ENCODE peak calls at places on chromosomes 2 and 18, in five cellular contexts. V is left ventricle myocardium superior, T is SK-N-DZ, Z is AG04450, K is anterior cingulate cortex. S is an unnamed sample.
A peak's percentile ranks its signal among the peaks of the same experiment; 100 is the strongest.

GRCh38 chr2:37780097-37780676 is 108.7 kb upstream of the CDC42EP3 start:
- DNase-seq in T (no peak), K (no peak), V (no peak), Z (no peak), S (no peak)

GRCh38 chr2:120546077-120546864 is 189.4 kb upstream of the GLI2 start:
- DNase-seq in Z (peak; percentile 86), K (no peak), V (peak; percentile 71), T (peak; percentile 3), S (peak; percentile 63)

GRCh38 chr2:161782615-161783014 is 158.4 kb downstream of the SLC4A10 start:
- DNase-seq in T (no peak), Z (no peak), K (no peak), V (no peak), S (no peak)

GRCh38 chr2:85445316-85446295 is 27.1 kb downstream of the SH2D6 start:
- DNase-seq in K (peak; percentile 16), T (peak; percentile 61), Z (peak; percentile 50), V (peak; percentile 68), S (peak; percentile 54)

GRCh38 chr18:51821610-51822009 is 518.4 kb upstream of the DCC start:
- DNase-seq in K (no peak), T (no peak), V (no peak), Z (no peak), S (no peak)

GRCh38 chr2:8421658-8422499 is 260.0 kb upstream of the ID2 start:
- DNase-seq in Z (no peak), K (no peak), T (no peak), V (no peak), S (no peak)

GRCh38 chr2:227134591-227134990 is 29.4 kb downstream of the COL4A4 start:
- DNase-seq in T (no peak), V (no peak), K (no peak), Z (no peak), S (no peak)

GRCh38 chr18:52150050-52150449 is 189.9 kb upstream of the DCC start:
- DNase-seq in V (no peak), Z (no peak), K (no peak), T (no peak), S (no peak)

S was measured in left ventricle myocardium inferior.